ENCODE peak calls at places on chromosomes 7 and 10, in ten cellular contexts. J is colonic mucosa, U is pancreas, H is kidney, M is body of pancreas, D is cardiac muscle cell, O is K562, C is left lung, G is ascending aorta, R is prostate gland. W is an unnamed sample.

GRCh38 chr10:4561301-4561700 is 264.7 kb upstream of the AKR1E2 start:
- DNase-seq in J (no peak), U (no peak), H (no peak), M (no peak), D (no peak), O (no peak), C (no peak), G (no peak), R (no peak), W (no peak)

GRCh38 chr10:30176182-30176581 is 116.8 kb upstream of the JCAD start:
- DNase-seq in J (no peak), U (no peak), H (no peak), M (no peak), D (no peak), O (no peak), C (no peak), G (no peak), R (no peak), W (no peak)

GRCh38 chr7:32618470-32618869 is 123.2 kb downstream of the AVL9 start:
- DNase-seq in J (no peak), U (no peak), H (no peak), M (no peak), D (no peak), O (peak; percentile 63), C (no peak), G (no peak), R (no peak), W (no peak)

GRCh38 chr7:78334027-78334825 is 535.7 kb downstream of the PHTF2 start:
- DNase-seq in J (no peak), U (no peak), H (no peak), M (no peak), D (no peak), O (no peak), C (no peak), G (no peak), R (no peak), W (no peak)

GRCh38 chr10:30384791-30385201 is 35.7 kb upstream of the MTPAP start:
- DNase-seq in J (no peak), U (no peak), H (no peak), M (no peak), D (peak; percentile 50), O (peak; percentile 57), C (no peak), G (peak; percentile 53), R (no peak), W (peak; percentile 39)

GRCh38 chr7:139958599-139959380 is 104.0 kb downstream of the PARP12 start:
- DNase-seq in J (no peak), U (no peak), H (no peak), M (no peak), D (no peak), O (no peak), C (no peak), G (no peak), R (no peak), W (no peak)

GRCh38 chr10:115593060-115593459 is 499.9 kb downstream of the ATRNL1 start:
- DNase-seq in J (no peak), U (no peak), H (no peak), M (no peak), D (no peak), O (no peak), C (no peak), G (no peak), R (no peak), W (no peak)

GRCh38 chr10:69789164-69789576 is 12.5 kb upstream of the COL13A1 start:
- DNase-seq in J (no peak), U (no peak), H (no peak), M (no peak), D (no peak), O (peak; percentile 41), C (no peak), G (peak; percentile 57), R (no peak), W (no peak)

GRCh38 chr10:74036474-74036873 is 38.6 kb downstream of the VCL start:
- DNase-seq in J (no peak), U (no peak), H (no peak), M (no peak), D (no peak), O (no peak), C (no peak), G (no peak), R (no peak), W (no peak)

GRCh38 chr10:74032900-74033655 is 35.2 kb downstream of the VCL start:
- DNase-seq in J (no peak), U (no peak), H (no peak), M (no peak), D (no peak), O (no peak), C (no peak), G (no peak), R (no peak), W (no peak)

GRCh38 chr10:74035324-74035723 is 37.4 kb downstream of the VCL start:
- DNase-seq in J (no peak), U (no peak), H (no peak), M (no peak), D (no peak), O (no peak), C (no peak), G (no peak), R (no peak), W (no peak)

GRCh38 chr10:74034301-74034700 is 36.4 kb downstream of the VCL start:
- DNase-seq in J (no peak), U (no peak), H (no peak), M (no peak), D (no peak), O (no peak), C (no peak), G (no peak), R (no peak), W (no peak)

DNA sequence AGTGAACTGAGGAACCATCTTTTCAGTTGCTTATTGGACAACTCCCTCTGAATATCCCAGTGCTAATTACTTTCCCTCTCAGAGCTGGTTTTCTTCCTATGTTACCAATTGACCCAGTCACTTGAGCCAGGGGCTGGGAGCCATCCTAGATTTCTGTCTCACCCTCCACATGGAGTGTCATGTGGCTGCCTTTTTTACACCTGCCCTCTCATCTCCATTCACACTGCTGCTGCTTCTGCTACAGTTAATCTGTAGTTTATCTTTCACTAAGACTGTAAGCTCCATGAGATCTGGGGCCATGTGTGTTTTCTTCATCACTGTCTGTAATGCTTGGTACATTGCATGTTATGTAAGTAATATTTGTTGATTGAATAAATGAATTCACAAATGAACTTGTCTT is 35.8 kb downstream of the VCL start:
- DNase-seq in J (no peak), U (no peak), H (no peak), M (no peak), D (no peak), O (no peak), C (no peak), G (no peak), R (no peak), W (no peak)
- H3K4me1 ChIP-seq in J (peaks cover 3% of the 10 kb centered on the region), U (peaks cover 10% of the 10 kb centered on the region), H (peaks cover 7% of the 10 kb centered on the region), M (peaks cover 20% of the 10 kb centered on the region), D (peaks cover 12% of the 10 kb centered on the region), O (peaks cover 38% of the 10 kb centered on the region), C (peaks cover 53% of the 10 kb centered on the region), G (peaks cover 10% of the 10 kb centered on the region), R (no peaks in the 10 kb centered on the region), W (no peaks in the 10 kb centered on the region)

GRCh38 chr7:2805213-2806003 is 38.7 kb downstream of the GNA12 start:
- DNase-seq in J (no peak), U (no peak), H (no peak), M (no peak), D (no peak), O (peak; percentile 74), C (no peak), G (no peak), R (no peak), W (no peak)

GRCh38 chr7:2803755-2804154 is 40.4 kb downstream of the GNA12 start:
- DNase-seq in J (no peak), U (no peak), H (no peak), M (no peak), D (no peak), O (no peak), C (no peak), G (no peak), R (no peak), W (no peak)

GRCh38 chr7:2803342-2803692 is 40.8 kb downstream of the GNA12 start:
- DNase-seq in J (no peak), U (no peak), H (no peak), M (no peak), D (no peak), O (no peak), C (no peak), G (no peak), R (no peak), W (no peak)

GRCh38 chr7:2802504-2803341 is 41.4 kb downstream of the GNA12 start:
- DNase-seq in J (no peak), U (no peak), H (no peak), M (no peak), D (no peak), O (no peak), C (no peak), G (no peak), R (peak; percentile 33), W (no peak)

GRCh38 chr7:2804227-2804763 is 39.8 kb downstream of the GNA12 start:
- DNase-seq in J (peak; percentile 45), U (no peak), H (no peak), M (no peak), D (no peak), O (peak; percentile 61), C (no peak), G (no peak), R (peak; percentile 26), W (no peak)
- TF ChIP-seq CTCF in J (no peak), U (no peak), H (no peak), M (no peak), D (no peak), O (peak; percentile 32), C (no peak), G (no peak), R (no peak), W (no peak)

DNA sequence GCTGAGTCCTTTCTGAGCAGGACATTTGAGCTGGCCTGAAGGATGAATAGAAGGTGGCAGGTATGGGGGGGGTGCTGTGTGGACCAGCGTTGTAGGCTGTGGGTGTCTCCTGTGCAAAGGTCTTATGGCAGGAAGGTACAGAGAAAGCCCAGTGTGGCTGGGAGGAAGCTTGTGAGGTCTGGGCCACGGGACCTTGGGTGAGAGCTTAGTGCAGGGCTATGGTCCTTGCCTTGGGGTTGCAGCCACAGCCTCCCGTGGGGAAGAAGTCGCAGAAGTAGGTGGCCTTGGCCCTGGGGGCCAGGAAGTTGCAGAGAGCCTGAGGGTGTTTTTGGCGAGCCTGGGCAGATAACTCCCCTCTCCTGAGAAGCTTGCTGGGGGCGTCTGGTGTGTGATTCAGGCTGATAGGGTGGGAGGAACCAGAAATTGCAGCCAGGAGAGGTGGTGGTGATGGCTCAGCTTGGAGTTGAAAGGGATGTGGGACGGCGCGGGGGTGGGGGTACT is 172.0 kb upstream of the TNRC18 start:
- DNase-seq in J (no peak), U (no peak), H (no peak), M (no peak), D (no peak), O (peak; percentile 91), C (no peak), G (no peak), R (no peak), W (peak; percentile 74)
- H3K4me1 ChIP-seq in J (peaks cover 19% of the 10 kb centered on the region), U (peaks cover 7% of the 10 kb centered on the region), H (no peaks in the 10 kb centered on the region), M (peaks cover 40% of the 10 kb centered on the region), D (peaks cover 35% of the 10 kb centered on the region), O (peaks cover 40% of the 10 kb centered on the region), C (peaks cover 75% of the 10 kb centered on the region), G (peaks cover 7% of the 10 kb centered on the region), R (peaks cover 7% of the 10 kb centered on the region), W (peaks cover 26% of the 10 kb centered on the region)

DNA sequence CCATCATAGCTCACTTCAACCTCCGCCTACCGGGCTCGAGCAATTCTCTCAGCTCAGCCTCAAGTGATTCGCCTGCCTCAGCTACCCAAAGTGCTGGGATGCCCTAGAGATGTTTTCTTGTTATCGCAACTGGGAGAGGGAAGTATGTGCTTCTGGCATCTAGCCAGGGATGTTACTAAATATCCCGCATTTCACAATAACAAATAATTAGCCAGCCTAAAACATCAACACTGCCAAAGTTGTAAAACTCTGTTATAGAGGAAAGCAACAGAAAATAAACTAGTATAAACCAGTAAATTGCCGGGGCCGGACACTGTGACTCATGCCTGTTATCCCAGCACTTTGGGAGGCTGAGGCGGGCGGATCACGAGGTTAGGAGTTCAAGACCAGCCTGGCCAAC is 7.2 kb downstream of the INA start:
- DNase-seq in J (no peak), U (no peak), H (peak; percentile 72), M (no peak), D (no peak), O (no peak), C (no peak), G (no peak), R (no peak), W (no peak)
- TF ChIP-seq CTCF in J (no peak), U (no peak), H (no peak), M (no peak), D (no peak), O (no peak), C (no peak), G (no peak), R (no peak), W (no peak)

W was measured in BE2C.